ENCODE peak calls at places on chromosomes 12 and 14, in four cellular contexts. One of them, this sample, is unnamed.
A peak's percentile ranks its signal among the peaks of the same experiment; 100 is the strongest.

GRCh38 chr14:91606851-91607250 is 96.7 kb upstream of the PPP4R3A start:
- DNase-seq in fibroblast of lung: no peak
- DNase-seq in neural progenitor cell: no peak
- DNase-seq in IMR-90: no peak
- DNase-seq in this sample: peak; percentile 3

GRCh38 chr14:75469606-75470237 is 41.9 kb downstream of the JDP2 start:
- DNase-seq in fibroblast of lung: no peak
- DNase-seq in neural progenitor cell: no peak
- DNase-seq in IMR-90: no peak
- DNase-seq in this sample: no peak

GRCh38 chr12:64578556-64578955 is 31.7 kb upstream of the RASSF3 start:
- DNase-seq in neural progenitor cell: no peak
- DNase-seq in fibroblast of lung: no peak
- DNase-seq in IMR-90: no peak
- DNase-seq in this sample: no peak

GRCh38 chr14:69154779-69155178 is 1.9 kb upstream of the DCAF5 start:
- DNase-seq in fibroblast of lung: peak; percentile 41
- DNase-seq in IMR-90: no peak
- DNase-seq in neural progenitor cell: peak; percentile 38
- DNase-seq in this sample: no peak

GRCh38 chr12:65659681-65660080 is 164.6 kb upstream of the HMGA2 start:
- DNase-seq in fibroblast of lung: peak; percentile 32
- DNase-seq in IMR-90: no peak
- DNase-seq in neural progenitor cell: no peak
- DNase-seq in this sample: no peak

GRCh38 chr14:58755026-58755929 is 117.5 kb downstream of the DACT1 start:
- DNase-seq in neural progenitor cell: peak; percentile 16
- DNase-seq in fibroblast of lung: peak; percentile 65
- DNase-seq in IMR-90: no peak
- DNase-seq in this sample: no peak

GRCh38 chr12:2076728-2077127 is 23.9 kb downstream of the CACNA1C start:
- DNase-seq in IMR-90: no peak
- DNase-seq in neural progenitor cell: no peak
- DNase-seq in fibroblast of lung: no peak
- DNase-seq in this sample: no peak

GRCh38 chr14:75981426-75981825 is 369 bp downstream of the TGFB3 start:
- DNase-seq in fibroblast of lung: peak; percentile 35
- DNase-seq in IMR-90: no peak
- DNase-seq in neural progenitor cell: peak; percentile 55
- DNase-seq in this sample: no peak

GRCh38 chr12:30796508-30796780 is 41.7 kb upstream of the CAPRIN2 start:
- DNase-seq in IMR-90: peak; percentile 67
- DNase-seq in fibroblast of lung: peak; percentile 79
- DNase-seq in neural progenitor cell: peak; percentile 79
- DNase-seq in this sample: peak; percentile 84

GRCh38 chr12:131384544-131384855 is 326.4 kb upstream of the SFSWAP start:
- DNase-seq in fibroblast of lung: no peak
- DNase-seq in IMR-90: no peak
- DNase-seq in neural progenitor cell: no peak
- DNase-seq in this sample: no peak

GRCh38 chr14:91367173-91368171 is 50.1 kb downstream of the CCDC88C start:
- DNase-seq in neural progenitor cell: no peak
- DNase-seq in IMR-90: peak; percentile 66
- DNase-seq in fibroblast of lung: peak; percentile 97
- DNase-seq in this sample: no peak

GRCh38 chr14:64960762-64961276 is 11.3 kb downstream of the RAB15 start:
- DNase-seq in IMR-90: no peak
- DNase-seq in neural progenitor cell: peak; percentile 51
- DNase-seq in fibroblast of lung: no peak
- DNase-seq in this sample: no peak

GRCh38 chr14:75989134-75989533 is 3.6 kb downstream of the IFT43 start:
- DNase-seq in IMR-90: peak; percentile 69
- DNase-seq in neural progenitor cell: no peak
- DNase-seq in fibroblast of lung: peak; percentile 83
- DNase-seq in this sample: no peak

GRCh38 chr12:4564819-4565218 is 2.8 kb downstream of the DYRK4 start:
- DNase-seq in fibroblast of lung: no peak
- DNase-seq in neural progenitor cell: no peak
- DNase-seq in IMR-90: no peak
- DNase-seq in this sample: no peak

GRCh38 chr12:23423796-23424195 is 525.7 kb downstream of the SOX5 start:
- DNase-seq in IMR-90: no peak
- DNase-seq in neural progenitor cell: no peak
- DNase-seq in fibroblast of lung: no peak
- DNase-seq in this sample: no peak

GRCh38 chr12:47048541-47048940 is 30.9 kb upstream of the PCED1B start:
- DNase-seq in neural progenitor cell: no peak
- DNase-seq in fibroblast of lung: no peak
- DNase-seq in IMR-90: no peak
- DNase-seq in this sample: no peak

GRCh38 chr12:11719678-11720099 is 70.2 kb downstream of the ETV6 start:
- DNase-seq in neural progenitor cell: no peak
- DNase-seq in IMR-90: peak; percentile 98
- DNase-seq in fibroblast of lung: peak; percentile 99
- DNase-seq in this sample: peak; percentile 87

GRCh38 chr14:100030441-100031153 is 34.6 kb upstream of the EVL start:
- DNase-seq in fibroblast of lung: peak; percentile 96
- DNase-seq in IMR-90: peak; percentile 95
- DNase-seq in neural progenitor cell: no peak
- DNase-seq in this sample: peak; percentile 77

GRCh38 chr12:72272731-72273498 is 745 bp downstream of the TRHDE start:
- DNase-seq in fibroblast of lung: peak; percentile 70
- DNase-seq in IMR-90: peak; percentile 58
- DNase-seq in neural progenitor cell: peak; percentile 56
- DNase-seq in this sample: peak; percentile 66

GRCh38 chr14:20461230-20462141 is at the start of gene PIP4P1:
- DNase-seq in IMR-90: peak; percentile 100
- DNase-seq in fibroblast of lung: peak; percentile 100
- DNase-seq in neural progenitor cell: peak; percentile 99
- DNase-seq in this sample: peak; percentile 100

GRCh38 chr14:68210729-68211299 is 391.2 kb downstream of the RAD51B start:
- DNase-seq in neural progenitor cell: no peak
- DNase-seq in fibroblast of lung: peak; percentile 99
- DNase-seq in IMR-90: peak; percentile 99
- DNase-seq in this sample: peak; percentile 89

GRCh38 chr14:29558516-29558915 is 369.1 kb downstream of the PRKD1 start:
- DNase-seq in IMR-90: peak; percentile 80
- DNase-seq in neural progenitor cell: no peak
- DNase-seq in fibroblast of lung: peak; percentile 71
- DNase-seq in this sample: peak; percentile 69

GRCh38 chr12:65881348-65881961 is 57.2 kb downstream of the HMGA2 start:
- DNase-seq in neural progenitor cell: peak; percentile 43
- DNase-seq in IMR-90: peak; percentile 75
- DNase-seq in fibroblast of lung: peak; percentile 63
- DNase-seq in this sample: peak; percentile 81

GRCh38 chr12:111359231-111359913 is 9.5 kb downstream of the PHETA1 start:
- DNase-seq in IMR-90: no peak
- DNase-seq in fibroblast of lung: peak; percentile 22
- DNase-seq in neural progenitor cell: no peak
- DNase-seq in this sample: peak; percentile 11

GRCh38 chr12:108629156-108629555 is 4.5 kb downstream of the SELPLG start:
- DNase-seq in fibroblast of lung: no peak
- DNase-seq in neural progenitor cell: no peak
- DNase-seq in IMR-90: no peak
- DNase-seq in this sample: no peak

GRCh38 chr12:63997198-63997597 is 152.7 kb downstream of the SRGAP1 start:
- DNase-seq in neural progenitor cell: no peak
- DNase-seq in fibroblast of lung: no peak
- DNase-seq in IMR-90: no peak
- DNase-seq in this sample: no peak

GRCh38 chr12:91958816-91959215 is 186.8 kb downstream of the BTG1 start:
- DNase-seq in fibroblast of lung: peak; percentile 86
- DNase-seq in neural progenitor cell: no peak
- DNase-seq in IMR-90: peak; percentile 86
- DNase-seq in this sample: peak; percentile 64

GRCh38 chr12:46221255-46222128 is 47.4 kb downstream of the SLC38A1 start:
- DNase-seq in neural progenitor cell: no peak
- DNase-seq in IMR-90: peak; percentile 55
- DNase-seq in fibroblast of lung: peak; percentile 78
- DNase-seq in this sample: peak; percentile 23

GRCh38 chr14:51929156-51929555 is 60.2 kb upstream of the RTRAF start:
- DNase-seq in fibroblast of lung: peak; percentile 70
- DNase-seq in neural progenitor cell: no peak
- DNase-seq in IMR-90: peak; percentile 76
- DNase-seq in this sample: peak; percentile 9

GRCh38 chr12:389138-390096 is at the start of gene KDM5A:
- DNase-seq in neural progenitor cell: peak; percentile 97
- DNase-seq in fibroblast of lung: peak; percentile 96
- DNase-seq in IMR-90: peak; percentile 94
- DNase-seq in this sample: peak; percentile 97

GRCh38 chr12:94795053-94795452 is 144.7 kb upstream of the TMCC3 start:
- DNase-seq in neural progenitor cell: no peak
- DNase-seq in IMR-90: no peak
- DNase-seq in fibroblast of lung: no peak
- DNase-seq in this sample: peak; percentile 1

GRCh38 chr12:27780612-27781408 is 774 bp upstream of the MANSC4 start:
- DNase-seq in fibroblast of lung: peak; percentile 69
- DNase-seq in neural progenitor cell: peak; percentile 41
- DNase-seq in IMR-90: peak; percentile 47
- DNase-seq in this sample: peak; percentile 55

GRCh38 chr14:65142429-65142828 is 40.1 kb upstream of the MAX start:
- DNase-seq in neural progenitor cell: no peak
- DNase-seq in IMR-90: no peak
- DNase-seq in fibroblast of lung: no peak
- DNase-seq in this sample: no peak

GRCh38 chr14:91835920-91836843 is 31.2 kb downstream of the TC2N start:
- DNase-seq in IMR-90: no peak
- DNase-seq in fibroblast of lung: no peak
- DNase-seq in neural progenitor cell: peak; percentile 89
- DNase-seq in this sample: no peak

GRCh38 chr14:22572562-22573058 is 16.4 kb downstream of the DAD1 start:
- DNase-seq in fibroblast of lung: no peak
- DNase-seq in IMR-90: peak; percentile 54
- DNase-seq in neural progenitor cell: no peak
- DNase-seq in this sample: peak; percentile 72

DNA sequence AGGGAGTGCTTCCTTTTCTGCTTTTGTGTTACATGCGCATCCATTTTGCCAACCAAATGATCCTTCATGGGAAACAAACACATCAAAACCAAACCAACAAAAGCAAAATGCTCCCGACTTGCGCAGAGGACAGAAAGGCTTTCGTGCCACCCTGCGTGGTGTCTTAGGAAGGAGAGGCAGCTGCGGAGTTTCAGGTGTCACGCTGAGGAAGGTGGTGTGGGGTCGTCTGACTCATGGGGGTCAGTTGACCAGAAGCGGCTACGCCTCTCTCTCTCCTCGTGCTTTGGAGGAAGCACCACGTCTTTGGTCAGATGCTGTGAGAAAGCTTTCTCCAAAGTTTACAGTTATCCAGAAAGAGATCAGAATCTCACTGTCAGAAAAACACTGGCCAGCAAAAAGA is 7.9 kb downstream of the EMP1 start:
- DNase-seq in IMR-90: peak; percentile 93
- DNase-seq in fibroblast of lung: peak; percentile 80
- DNase-seq in neural progenitor cell: peak; percentile 21
- DNase-seq in this sample: no peak
- H3K9ac ChIP-seq in IMR-90: peak overlapping the region; percentile 12
- H3K9ac ChIP-seq in fibroblast of lung: peak overlapping the region; percentile 47
- H3K9ac ChIP-seq in neural progenitor cell: no peak overlapping the region
- H3K9ac ChIP-seq in this sample: peak overlapping the region; percentile 96

DNA sequence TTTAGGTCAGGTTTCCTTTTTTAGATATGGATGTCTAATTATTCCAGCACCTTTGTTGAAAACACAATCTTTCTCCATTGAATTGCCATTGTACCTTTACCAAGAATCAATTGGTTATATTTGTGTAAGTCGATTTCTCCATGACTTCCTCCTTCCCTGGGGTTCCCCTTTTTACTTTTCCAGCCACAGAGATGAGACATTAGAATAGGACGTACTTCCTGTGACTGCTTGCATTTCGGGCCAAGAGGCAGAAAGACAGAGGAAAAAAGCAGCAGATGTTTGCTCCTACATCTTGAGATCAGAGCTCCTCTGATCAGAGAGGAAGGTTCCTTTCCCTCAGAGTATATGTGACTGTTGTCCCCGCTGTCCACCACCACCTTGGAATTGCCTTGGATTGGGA is 453.7 kb upstream of the RGS6 start:
- DNase-seq in fibroblast of lung: peak; percentile 71
- DNase-seq in neural progenitor cell: no peak
- DNase-seq in IMR-90: peak; percentile 64
- DNase-seq in this sample: no peak
- H3K4me1 ChIP-seq in fibroblast of lung: no peaks in the 10 kb centered on the region
- H3K4me1 ChIP-seq in neural progenitor cell: peaks cover 29% of the 10 kb centered on the region
- H3K4me1 ChIP-seq in IMR-90: peaks cover 16% of the 10 kb centered on the region
- H3K4me1 ChIP-seq in this sample: peaks cover 17% of the 10 kb centered on the region

DNA sequence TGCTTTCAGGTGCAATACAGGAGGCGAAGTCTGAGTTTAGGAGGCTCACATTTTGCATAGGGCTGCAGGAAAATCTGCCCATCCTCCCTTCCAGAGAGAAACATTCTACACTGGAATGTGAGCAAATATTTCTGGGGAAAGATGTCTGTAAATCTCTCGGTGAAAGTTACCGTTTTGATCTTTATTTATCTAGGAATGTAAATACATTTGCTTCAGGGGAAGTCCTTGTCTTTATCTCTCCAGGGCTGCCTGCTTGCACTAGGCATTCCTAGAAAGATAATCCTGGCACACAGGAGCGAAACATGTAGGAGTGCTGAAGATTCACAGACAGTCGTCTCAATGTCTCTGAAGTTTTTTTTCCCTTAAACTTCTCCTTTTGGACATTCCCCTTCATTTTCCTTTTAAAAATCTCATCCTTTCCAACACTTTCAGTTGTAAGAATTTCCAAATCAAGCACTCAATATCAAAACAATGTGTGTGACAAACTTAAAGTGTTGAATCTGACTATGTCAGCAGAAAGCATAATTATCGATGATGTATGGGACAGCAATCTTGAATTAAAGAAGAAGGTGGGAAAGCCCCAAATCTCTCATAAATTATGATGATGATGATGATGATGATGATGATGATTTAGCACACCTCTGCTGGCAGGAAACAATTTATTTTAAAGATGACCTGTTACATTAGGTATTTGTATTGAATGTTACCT is 113.4 kb upstream of the RESF1 start:
- DNase-seq in neural progenitor cell: no peak
- DNase-seq in fibroblast of lung: no peak
- DNase-seq in IMR-90: no peak
- DNase-seq in this sample: no peak
- H3K9me3 ChIP-seq in neural progenitor cell: peaks cover 29% of the 10 kb centered on the region
- H3K9me3 ChIP-seq in fibroblast of lung: no peaks in the 10 kb centered on the region
- H3K9me3 ChIP-seq in IMR-90: peaks cover 8% of the 10 kb centered on the region
- H3K9me3 ChIP-seq in this sample: peaks cover 40% of the 10 kb centered on the region

DNA sequence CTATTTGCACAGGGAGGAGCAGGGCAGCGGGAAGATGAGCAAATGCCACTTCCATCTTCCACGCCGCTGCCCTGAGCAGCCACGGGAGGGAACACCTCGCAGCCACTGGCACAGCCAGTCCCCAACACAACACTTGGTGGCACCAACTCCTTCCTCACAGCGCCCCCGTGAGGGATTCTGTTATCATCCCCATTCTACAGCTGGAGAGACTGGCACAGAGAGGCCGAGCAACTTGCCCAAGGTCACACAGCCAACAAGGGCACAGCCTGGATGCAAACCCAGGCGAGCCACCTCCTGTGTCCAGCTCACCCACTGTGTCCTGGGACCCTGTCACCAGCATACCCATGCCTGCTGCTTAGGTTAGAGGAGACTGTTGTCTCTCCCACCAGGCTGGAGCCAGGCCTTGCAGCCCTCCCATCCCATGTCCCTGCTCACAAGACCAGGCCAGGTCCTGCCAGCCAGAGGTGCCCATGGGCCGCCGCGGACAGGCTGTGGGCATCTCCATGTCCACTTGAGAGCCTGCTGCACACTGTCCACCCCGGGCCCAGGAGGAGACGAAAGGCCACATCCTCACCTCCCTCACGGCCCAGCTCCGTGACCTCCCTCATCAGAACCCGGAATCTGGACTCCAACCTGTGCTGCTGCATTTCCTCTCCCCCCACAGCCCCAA is 57.0 kb downstream of the NCOR2 start:
- DNase-seq in neural progenitor cell: no peak
- DNase-seq in IMR-90: no peak
- DNase-seq in fibroblast of lung: no peak
- DNase-seq in this sample: no peak
- H3K9ac ChIP-seq in neural progenitor cell: no peak overlapping the region
- H3K9ac ChIP-seq in IMR-90: no peak overlapping the region
- H3K9ac ChIP-seq in fibroblast of lung: no peak overlapping the region
- H3K9ac ChIP-seq in this sample: no peak overlapping the region